ENCODE peak calls at places on chromosome 4, in five cellular contexts. One of them, this sample, is unnamed.
A peak's percentile ranks its signal among the peaks of the same experiment; 100 is the strongest.

GRCh38 chr4:170198742-170199141 is 109.0 kb upstream of the AADAT start:
- DNase-seq in H9: no peak
- DNase-seq in mesenchymal stem cell: peak; percentile 27
- DNase-seq in IMR-90: no peak
- DNase-seq in neuronal stem cell: no peak
- DNase-seq in this sample: no peak

GRCh38 chr4:184503869-184504300 is 29.5 kb upstream of the IRF2 start:
- DNase-seq in H9: no peak
- DNase-seq in IMR-90: peak; percentile 20
- DNase-seq in neuronal stem cell: no peak
- DNase-seq in mesenchymal stem cell: peak; percentile 14
- DNase-seq in this sample: no peak

GRCh38 chr4:14520171-14520570 is 482.1 kb upstream of the CPEB2 start:
- DNase-seq in H9: no peak
- DNase-seq in neuronal stem cell: no peak
- DNase-seq in IMR-90: no peak
- DNase-seq in mesenchymal stem cell: peak; percentile 69
- DNase-seq in this sample: no peak

GRCh38 chr4:105990933-105991332 is 95.7 kb downstream of the NPNT start:
- DNase-seq in H9: no peak
- DNase-seq in mesenchymal stem cell: peak; percentile 79
- DNase-seq in neuronal stem cell: no peak
- DNase-seq in IMR-90: peak; percentile 30
- DNase-seq in this sample: peak; percentile 40

GRCh38 chr4:94400191-94400590 is 51.6 kb upstream of the PDLIM5 start:
- DNase-seq in neuronal stem cell: no peak
- DNase-seq in mesenchymal stem cell: no peak
- DNase-seq in H9: no peak
- DNase-seq in IMR-90: no peak
- DNase-seq in this sample: no peak

GRCh38 chr4:147407261-147408045 is 73.4 kb upstream of the EDNRA start:
- DNase-seq in mesenchymal stem cell: peak; percentile 47
- DNase-seq in neuronal stem cell: no peak
- DNase-seq in H9: peak; percentile 63
- DNase-seq in IMR-90: no peak
- DNase-seq in this sample: no peak

GRCh38 chr4:36328130-36328529 is 46.7 kb downstream of the DTHD1 start:
- DNase-seq in IMR-90: no peak
- DNase-seq in H9: no peak
- DNase-seq in neuronal stem cell: no peak
- DNase-seq in mesenchymal stem cell: no peak
- DNase-seq in this sample: no peak

GRCh38 chr4:123452585-123452984 is 56.0 kb downstream of the SPRY1 start:
- DNase-seq in mesenchymal stem cell: peak; percentile 95
- DNase-seq in neuronal stem cell: no peak
- DNase-seq in IMR-90: peak; percentile 98
- DNase-seq in H9: no peak
- DNase-seq in this sample: peak; percentile 39

GRCh38 chr4:44632089-44632488 is 19.3 kb downstream of the YIPF7 start:
- DNase-seq in H9: no peak
- DNase-seq in mesenchymal stem cell: no peak
- DNase-seq in IMR-90: no peak
- DNase-seq in neuronal stem cell: no peak
- DNase-seq in this sample: no peak

GRCh38 chr4:89287945-89288344 is 19.7 kb downstream of the GPRIN3 start:
- DNase-seq in neuronal stem cell: no peak
- DNase-seq in mesenchymal stem cell: no peak
- DNase-seq in IMR-90: no peak
- DNase-seq in H9: no peak
- DNase-seq in this sample: no peak

GRCh38 chr4:74123065-74123728 is 24.2 kb upstream of the CXCL2 start:
- DNase-seq in neuronal stem cell: no peak
- DNase-seq in IMR-90: peak; percentile 15
- DNase-seq in H9: no peak
- DNase-seq in mesenchymal stem cell: peak; percentile 92
- DNase-seq in this sample: no peak

GRCh38 chr4:33966808-33967207 is 2277.5 kb downstream of the ARAP2 start:
- DNase-seq in IMR-90: no peak
- DNase-seq in H9: no peak
- DNase-seq in neuronal stem cell: no peak
- DNase-seq in mesenchymal stem cell: no peak
- DNase-seq in this sample: no peak

GRCh38 chr4:189974056-189974455 is 33.4 kb downstream of the FRG1 start:
- DNase-seq in neuronal stem cell: no peak
- DNase-seq in H9: no peak
- DNase-seq in IMR-90: no peak
- DNase-seq in mesenchymal stem cell: no peak
- DNase-seq in this sample: no peak

GRCh38 chr4:56995525-56995924 is 16.8 kb downstream of the POLR2B start:
- DNase-seq in neuronal stem cell: no peak
- DNase-seq in mesenchymal stem cell: no peak
- DNase-seq in IMR-90: peak; percentile 97
- DNase-seq in H9: no peak
- DNase-seq in this sample: no peak

GRCh38 chr4:1033840-1034551 is 22.6 kb downstream of the FGFRL1 start:
- DNase-seq in H9: no peak
- DNase-seq in IMR-90: peak; percentile 18
- DNase-seq in mesenchymal stem cell: no peak
- DNase-seq in neuronal stem cell: no peak
- DNase-seq in this sample: no peak

GRCh38 chr4:60617731-60618130 is 582.4 kb upstream of the ADGRL3 start:
- DNase-seq in mesenchymal stem cell: no peak
- DNase-seq in IMR-90: no peak
- DNase-seq in H9: no peak
- DNase-seq in neuronal stem cell: no peak
- DNase-seq in this sample: no peak

GRCh38 chr4:154205471-154205870 is 286.1 kb downstream of the DCHS2 start:
- DNase-seq in H9: no peak
- DNase-seq in mesenchymal stem cell: peak; percentile 52
- DNase-seq in neuronal stem cell: no peak
- DNase-seq in IMR-90: no peak
- DNase-seq in this sample: no peak

GRCh38 chr4:2217726-2218125 is 24.2 kb downstream of the HAUS3 start:
- DNase-seq in H9: no peak
- DNase-seq in neuronal stem cell: no peak
- DNase-seq in IMR-90: peak; percentile 67
- DNase-seq in mesenchymal stem cell: peak; percentile 14
- DNase-seq in this sample: no peak
- H3K23ac ChIP-seq in H9: no peak overlapping the region
- H3K23ac ChIP-seq in neuronal stem cell: no peak overlapping the region
- H3K23ac ChIP-seq in IMR-90: no peak overlapping the region
- H3K23ac ChIP-seq in mesenchymal stem cell: no peak overlapping the region
- H3K23ac ChIP-seq in this sample: no peak overlapping the region

DNA sequence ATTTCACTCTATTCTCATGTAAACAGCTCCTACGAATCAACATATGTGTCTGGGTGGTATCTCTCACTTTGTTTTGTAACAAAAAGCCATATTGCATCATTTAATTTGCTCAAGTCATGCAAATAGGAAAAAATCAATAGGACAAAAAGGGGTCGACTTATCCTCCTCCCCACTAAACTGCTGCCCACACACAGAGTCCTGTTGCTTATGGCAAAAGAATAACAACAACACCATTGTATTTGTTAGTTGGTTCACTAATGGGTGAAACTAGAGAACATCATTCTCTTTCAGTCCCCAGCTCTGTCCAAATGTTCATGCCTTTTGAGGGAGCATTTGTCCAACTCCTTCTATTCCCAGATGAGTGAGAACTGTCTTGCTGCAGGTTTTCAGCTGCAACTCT is 2.1 kb downstream of the HHIP start:
- DNase-seq in H9: no peak
- DNase-seq in IMR-90: no peak
- DNase-seq in neuronal stem cell: no peak
- DNase-seq in mesenchymal stem cell: no peak
- DNase-seq in this sample: no peak
- H3K18ac ChIP-seq in H9: no peak overlapping the region
- H3K18ac ChIP-seq in IMR-90: no peak overlapping the region
- H3K18ac ChIP-seq in neuronal stem cell: no peak overlapping the region
- H3K18ac ChIP-seq in mesenchymal stem cell: no peak overlapping the region
- H3K18ac ChIP-seq in this sample: no peak overlapping the region

GRCh38 chr4:182143822-182144620 is 99.2 kb upstream of the TENM3 start:
- DNase-seq in mesenchymal stem cell: peak; percentile 18
- DNase-seq in IMR-90: peak; percentile 83
- DNase-seq in H9: peak; percentile 80
- DNase-seq in neuronal stem cell: peak; percentile 78
- DNase-seq in this sample: peak; percentile 50

GRCh38 chr4:182142146-182143085 is 100.8 kb upstream of the TENM3 start:
- DNase-seq in H9: peak; percentile 70
- DNase-seq in IMR-90: peak; percentile 58
- DNase-seq in mesenchymal stem cell: peak; percentile 16
- DNase-seq in neuronal stem cell: peak; percentile 50
- DNase-seq in this sample: peak; percentile 46

GRCh38 chr4:182145360-182145905 is 97.8 kb upstream of the TENM3 start:
- DNase-seq in H9: no peak
- DNase-seq in IMR-90: no peak
- DNase-seq in neuronal stem cell: no peak
- DNase-seq in mesenchymal stem cell: no peak
- DNase-seq in this sample: peak; percentile 1

GRCh38 chr4:182143086-182143821 is 99.9 kb upstream of the TENM3 start:
- DNase-seq in neuronal stem cell: peak; percentile 24
- DNase-seq in mesenchymal stem cell: no peak
- DNase-seq in H9: no peak
- DNase-seq in IMR-90: peak; percentile 29
- DNase-seq in this sample: peak; percentile 69

GRCh38 chr4:182144621-182145359 is 98.4 kb upstream of the TENM3 start:
- DNase-seq in IMR-90: peak; percentile 22
- DNase-seq in H9: peak; percentile 36
- DNase-seq in mesenchymal stem cell: no peak
- DNase-seq in neuronal stem cell: peak; percentile 36
- DNase-seq in this sample: peak; percentile 43
- H3K23ac ChIP-seq in IMR-90: peak overlapping the region; percentile 6
- H3K23ac ChIP-seq in H9: no peak overlapping the region
- H3K23ac ChIP-seq in mesenchymal stem cell: no peak overlapping the region
- H3K23ac ChIP-seq in neuronal stem cell: no peak overlapping the region
- H3K23ac ChIP-seq in this sample: no peak overlapping the region

DNA sequence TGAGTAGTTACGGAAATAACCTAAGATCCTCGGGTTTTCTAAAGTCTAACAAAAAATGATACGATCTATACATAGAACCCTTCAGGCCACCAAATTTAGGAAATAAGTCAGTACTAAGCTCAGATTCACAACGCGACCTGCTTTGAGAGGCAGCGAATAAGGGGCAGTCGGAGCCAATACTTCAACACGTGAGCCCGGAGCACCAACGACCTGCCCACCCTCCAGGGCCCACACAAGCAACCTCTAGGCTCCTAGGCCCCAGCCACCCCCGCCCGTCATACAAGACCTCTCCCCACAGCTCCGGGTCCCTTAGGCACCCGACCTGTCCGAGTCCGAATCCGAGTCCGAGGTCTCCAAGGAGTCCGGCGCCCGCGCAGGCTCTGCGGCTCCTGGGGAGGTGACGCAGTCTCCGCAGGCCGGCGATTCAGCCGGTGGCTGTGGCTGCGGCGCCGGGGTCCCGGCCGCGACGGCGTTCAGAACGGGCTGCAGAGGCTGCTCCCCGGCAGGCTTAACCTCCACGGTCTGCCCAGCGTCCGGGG is 580 bp downstream of the NAF1 start:
- DNase-seq in neuronal stem cell: peak; percentile 57
- DNase-seq in mesenchymal stem cell: peak; percentile 77
- DNase-seq in H9: peak; percentile 60
- DNase-seq in IMR-90: peak; percentile 33
- DNase-seq in this sample: peak; percentile 60
- H3K18ac ChIP-seq in neuronal stem cell: peak overlapping the region; percentile 96
- H3K18ac ChIP-seq in mesenchymal stem cell: peak overlapping the region; percentile 66
- H3K18ac ChIP-seq in H9: peak overlapping the region; percentile 97
- H3K18ac ChIP-seq in IMR-90: peak overlapping the region; percentile 19
- H3K18ac ChIP-seq in this sample: no peak overlapping the region

DNA sequence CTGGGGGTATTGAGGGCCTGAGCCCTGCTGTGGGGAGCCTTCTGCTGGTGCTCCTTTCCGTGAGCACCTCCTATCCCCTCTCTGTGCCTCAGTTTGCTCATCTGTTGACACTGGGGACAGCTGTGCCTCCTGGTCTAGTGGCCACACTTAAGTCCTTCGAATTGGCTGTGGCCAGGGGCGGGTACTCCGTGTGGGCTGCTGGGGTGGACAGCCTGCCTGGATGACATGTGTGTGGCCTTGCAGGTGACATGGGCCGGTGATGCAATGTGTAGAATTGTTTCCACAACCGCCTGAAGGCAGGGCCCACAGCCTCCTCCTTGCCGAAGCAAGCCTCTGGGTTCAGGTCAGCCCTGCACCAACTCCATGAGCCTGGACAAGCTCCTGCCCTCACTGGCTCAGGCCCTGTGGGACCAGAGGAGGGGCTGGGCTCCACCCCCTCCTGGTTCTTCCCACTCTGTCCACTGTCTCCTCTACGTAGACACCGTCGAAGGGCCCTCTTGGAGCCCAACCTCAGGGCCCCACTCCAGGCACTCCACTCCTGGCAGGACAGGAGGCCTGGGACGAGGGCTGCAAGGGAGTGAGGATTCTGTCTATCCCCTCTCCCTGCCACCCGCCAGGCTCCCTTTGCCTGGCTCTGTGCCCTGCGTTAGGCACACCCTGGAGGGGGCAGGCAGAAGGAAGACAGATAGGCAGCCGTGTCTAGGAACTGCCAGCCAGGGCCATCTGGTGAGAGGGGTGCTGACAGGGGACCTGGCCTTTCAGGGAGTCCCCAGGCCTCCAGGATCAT is 1.2 kb downstream of the SH3BP2 start:
- DNase-seq in neuronal stem cell: no peak
- DNase-seq in IMR-90: no peak
- DNase-seq in H9: peak; percentile 27
- DNase-seq in mesenchymal stem cell: peak; percentile 71
- DNase-seq in this sample: peak; percentile 98
- H3K23ac ChIP-seq in neuronal stem cell: peak overlapping the region; percentile 1
- H3K23ac ChIP-seq in IMR-90: peak overlapping the region; percentile 82
- H3K23ac ChIP-seq in H9: no peak overlapping the region
- H3K23ac ChIP-seq in mesenchymal stem cell: peak overlapping the region; percentile 48
- H3K23ac ChIP-seq in this sample: no peak overlapping the region

GRCh38 chr4:152734699-152735050 is 44.9 kb downstream of the TIGD4 start:
- DNase-seq in IMR-90: no peak
- DNase-seq in mesenchymal stem cell: no peak
- DNase-seq in neuronal stem cell: no peak
- DNase-seq in H9: no peak
- DNase-seq in this sample: no peak

GRCh38 chr4:152734015-152734698 is 45.4 kb downstream of the TIGD4 start:
- DNase-seq in neuronal stem cell: no peak
- DNase-seq in mesenchymal stem cell: no peak
- DNase-seq in H9: no peak
- DNase-seq in IMR-90: no peak
- DNase-seq in this sample: no peak

GRCh38 chr4:152735918-152736305 is 43.6 kb downstream of the TIGD4 start:
- DNase-seq in IMR-90: no peak
- DNase-seq in neuronal stem cell: no peak
- DNase-seq in mesenchymal stem cell: no peak
- DNase-seq in H9: no peak
- DNase-seq in this sample: no peak

GRCh38 chr4:152735302-152735917 is 44.1 kb downstream of the TIGD4 start:
- DNase-seq in mesenchymal stem cell: peak; percentile 19
- DNase-seq in IMR-90: peak; percentile 11
- DNase-seq in H9: no peak
- DNase-seq in neuronal stem cell: no peak
- DNase-seq in this sample: peak; percentile 59

GRCh38 chr4:152738812-152739211 is 40.7 kb downstream of the TIGD4 start:
- DNase-seq in IMR-90: peak; percentile 3
- DNase-seq in neuronal stem cell: no peak
- DNase-seq in mesenchymal stem cell: no peak
- DNase-seq in H9: no peak
- DNase-seq in this sample: no peak
- H3K18ac ChIP-seq in IMR-90: no peak overlapping the region
- H3K18ac ChIP-seq in neuronal stem cell: no peak overlapping the region
- H3K18ac ChIP-seq in mesenchymal stem cell: no peak overlapping the region
- H3K18ac ChIP-seq in H9: no peak overlapping the region
- H3K18ac ChIP-seq in this sample: no peak overlapping the region

This sample was measured in trophoblast cell.